ENCODE peak calls at places on chromosome 6, in eight cellular contexts. L is T-helper 9 cell; Y is EH; Q is lung; X is OCI-M1; H is uterus; M is prostate gland; C is stimulated activated naive CD4-positive, alpha-beta T cell. P is an unnamed sample.

GRCh38 chr6:121210943-121211342 is 123.3 kb downstream of the TBC1D32 start:
- DNase-seq in H (no peak), Q (no peak), Y (no peak), C (no peak), M (no peak), L (no peak), X (no peak), P (no peak)

GRCh38 chr6:119830494-119831295 is 481.1 kb upstream of the MAN1A1 start:
- DNase-seq in Y (no peak), Q (no peak), X (no peak), H (no peak), M (no peak), C (no peak), L (no peak), P (no peak)

GRCh38 chr6:127468936-127469335 is 9.7 kb upstream of the KIAA0408 start:
- DNase-seq in X (no peak), M (no peak), Y (peak; percentile 55), Q (no peak), H (no peak), L (no peak), C (no peak), P (no peak)

GRCh38 chr6:128336436-128337095 is 183.8 kb downstream of the PTPRK start:
- DNase-seq in X (no peak), L (no peak), H (no peak), M (no peak), C (no peak), Q (no peak), Y (peak; percentile 74), P (no peak)

GRCh38 chr6:8061736-8062135 is 2.5 kb downstream of the BLOC1S5 start:
- DNase-seq in M (no peak), X (no peak), Q (no peak), H (no peak), C (no peak), Y (no peak), L (no peak), P (no peak)

GRCh38 chr6:27470023-27470422 is 2.9 kb downstream of the ZNF184 start:
- DNase-seq in H (no peak), X (no peak), Y (no peak), C (no peak), L (no peak), Q (no peak), M (no peak), P (no peak)

GRCh38 chr6:38784506-38785235 is 69.6 kb downstream of the DNAH8 start:
- DNase-seq in X (no peak), C (no peak), Y (peak; percentile 66), H (no peak), Q (no peak), L (no peak), M (no peak), P (no peak)

GRCh38 chr6:23797041-23797440 is 329.0 kb upstream of the NRSN1 start:
- DNase-seq in X (no peak), Y (no peak), Q (no peak), H (no peak), C (no peak), M (no peak), L (no peak), P (no peak)

GRCh38 chr6:53828971-53829697 is 34.3 kb downstream of the LRRC1 start:
- DNase-seq in M (no peak), Q (no peak), L (no peak), Y (no peak), H (no peak), C (no peak), X (no peak), P (no peak)

GRCh38 chr6:112501705-112502104 is 154.6 kb downstream of the RFPL4B start:
- DNase-seq in L (no peak), Q (no peak), Y (no peak), H (no peak), X (no peak), C (no peak), M (no peak), P (peak; percentile 38)

GRCh38 chr6:160974304-160974771 is 17.2 kb upstream of the MAP3K4 start:
- DNase-seq in L (no peak), M (no peak), C (no peak), Y (peak; percentile 98), Q (no peak), X (no peak), H (peak; percentile 88), P (peak; percentile 80)

GRCh38 chr6:6494677-6495076 is 93.8 kb upstream of the LY86 start:
- DNase-seq in M (peak; percentile 12), Y (no peak), L (no peak), H (no peak), C (no peak), Q (peak; percentile 38), X (peak; percentile 55), P (no peak)

GRCh38 chr6:101614774-101615173 is 221.3 kb downstream of the GRIK2 start:
- DNase-seq in Q (no peak), Y (peak; percentile 56), M (no peak), H (no peak), X (no peak), L (no peak), C (no peak), P (no peak)

GRCh38 chr6:136471372-136471771 is 78.8 kb downstream of the MAP7 start:
- DNase-seq in M (no peak), Y (no peak), X (peak; percentile 49), Q (no peak), H (no peak), L (no peak), C (no peak), P (no peak)

GRCh38 chr6:2186516-2186915 is 58.9 kb downstream of the GMDS start:
- DNase-seq in Q (no peak), X (no peak), M (no peak), H (no peak), Y (no peak), L (no peak), C (no peak), P (no peak)

GRCh38 chr6:166586424-166587156 is at the start of gene RAMACL:
- DNase-seq in Y (no peak), C (peak; percentile 22), M (no peak), X (no peak), H (no peak), L (peak; percentile 13), Q (no peak), P (no peak)

GRCh38 chr6:160973856-160974255 is 17.7 kb upstream of the MAP3K4 start:
- DNase-seq in L (no peak), C (no peak), Q (no peak), X (no peak), M (no peak), H (no peak), Y (peak; percentile 59), P (no peak)